ENCODE peak calls at places on chromosomes 4 and X, in seven cellular contexts. V is HFFc6, U is heart left ventricle, D is uterus, X is mammary epithelial cell, S is AG09309, H is AG10803. K is an unnamed sample.

GRCh38 chr4:83197555-83198235 is 83.2 kb upstream of the PLAC8 start:
- DNase-seq in V (no peak), U (peak; percentile 57), D (no peak), X (no peak), S (no peak), H (no peak), K (no peak)

GRCh38 chr4:104408893-104409292 is 85.8 kb downstream of the CXXC4 start:
- DNase-seq in V (no peak), U (no peak), D (no peak), X (no peak), S (no peak), H (no peak), K (no peak)

GRCh38 chrX:101417981-101418841 is 10.2 kb downstream of the HNRNPH2 start:
- DNase-seq in V (no peak), U (peak; percentile 76), D (peak; percentile 54), X (no peak), S (no peak), H (peak; percentile 49), K (no peak)

GRCh38 chrX:69015564-69016218 is 149.6 kb downstream of the PJA1 start:
- DNase-seq in V (no peak), U (no peak), D (peak; percentile 44), X (no peak), S (no peak), H (no peak), K (no peak)

GRCh38 chrX:68292471-68292870 is 140.8 kb downstream of the OPHN1 start:
- DNase-seq in V (peak; percentile 20), U (no peak), D (no peak), X (peak; percentile 63), S (no peak), H (no peak), K (no peak)

GRCh38 chr4:38667005-38667771 is 3.2 kb downstream of the KLF3 start:
- DNase-seq in V (peak; percentile 94), U (peak; percentile 82), D (peak; percentile 91), X (peak; percentile 98), S (peak; percentile 92), H (peak; percentile 98), K (peak; percentile 92)

GRCh38 chr4:48090621-48091020 is 43.4 kb downstream of the TXK start:
- DNase-seq in V (no peak), U (no peak), D (no peak), X (peak; percentile 45), S (no peak), H (no peak), K (no peak)

GRCh38 chrX:9610774-9611392 is 146.0 kb downstream of the TBL1X start:
- DNase-seq in V (no peak), U (no peak), D (no peak), X (no peak), S (no peak), H (peak; percentile 22), K (no peak)

GRCh38 chr4:1408418-1408817 is 2.2 kb upstream of the NKX1-1 start:
- DNase-seq in V (no peak), U (no peak), D (no peak), X (no peak), S (no peak), H (no peak), K (no peak)

GRCh38 chr4:110249687-110250387 is 51.4 kb upstream of the ELOVL6 start:
- DNase-seq in V (no peak), U (no peak), D (no peak), X (peak; percentile 38), S (no peak), H (no peak), K (no peak)

GRCh38 chrX:140712413-140713173 is 3.0 kb downstream of the LINC00632 start:
- DNase-seq in V (peak; percentile 1), U (peak; percentile 46), D (no peak), X (no peak), S (no peak), H (peak; percentile 34), K (no peak)

GRCh38 chrX:68508799-68509198 is 9.9 kb downstream of the YIPF6 start:
- DNase-seq in V (peak; percentile 23), U (no peak), D (no peak), X (peak; percentile 9), S (no peak), H (peak; percentile 9), K (no peak)

GRCh38 chrX:5399403-5399802 is 829.3 kb downstream of the NLGN4X start:
- DNase-seq in V (no peak), U (no peak), D (no peak), X (no peak), S (no peak), H (no peak), K (no peak)

GRCh38 chr4:112515278-112516075 is 503 bp downstream of the NEUROG2 start:
- DNase-seq in V (no peak), U (no peak), D (no peak), X (peak; percentile 47), S (no peak), H (no peak), K (no peak)

GRCh38 chr4:38752393-38752961 is 30.3 kb downstream of the TLR10 start:
- DNase-seq in V (peak; percentile 15), U (no peak), D (no peak), X (peak; percentile 63), S (no peak), H (peak; percentile 44), K (no peak)

GRCh38 chr4:6887591-6888371 is 21.8 kb upstream of the TBC1D14 start:
- DNase-seq in V (no peak), U (peak; percentile 67), D (no peak), X (no peak), S (no peak), H (no peak), K (no peak)

GRCh38 chrX:20144491-20144890 is 2.9 kb upstream of the EIF1AX start:
- DNase-seq in V (peak; percentile 28), U (no peak), D (no peak), X (peak; percentile 73), S (no peak), H (peak; percentile 45), K (no peak)

GRCh38 chr4:1471443-1472147 is 65.4 kb upstream of the NKX1-1 start:
- DNase-seq in V (no peak), U (no peak), D (peak; percentile 6), X (no peak), S (no peak), H (no peak), K (no peak)

GRCh38 chr4:85825937-85826678 is 351.2 kb downstream of the ARHGAP24 start:
- DNase-seq in V (peak; percentile 83), U (no peak), D (no peak), X (no peak), S (peak; percentile 57), H (peak; percentile 82), K (no peak)

GRCh38 chrX:18426004-18426320 is 554 bp downstream of the CDKL5 start:
- DNase-seq in V (no peak), U (no peak), D (no peak), X (no peak), S (no peak), H (no peak), K (no peak)

DNA sequence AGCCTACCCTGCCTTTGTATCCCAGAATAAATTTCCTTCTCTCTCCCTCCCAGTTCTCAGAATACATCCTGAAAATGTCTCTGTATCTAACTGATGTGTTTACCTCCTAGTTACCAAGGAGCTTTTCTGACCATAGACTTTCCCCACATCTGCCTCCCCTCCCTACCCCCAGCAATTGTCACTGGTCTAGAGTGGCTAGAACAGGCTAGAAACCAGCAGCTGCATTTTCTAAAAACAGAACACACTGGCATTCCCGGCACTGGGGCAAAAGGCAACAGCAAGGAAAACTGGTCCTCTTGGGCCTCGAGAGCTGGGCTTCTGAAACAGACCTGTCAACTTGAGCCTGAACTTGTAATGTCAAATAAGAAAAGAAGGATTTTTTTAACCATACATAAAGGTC is 16.4 kb downstream of the TASL start:
- DNase-seq in V (no peak), U (peak; percentile 62), D (no peak), X (no peak), S (no peak), H (peak; percentile 2), K (no peak)
- TF ChIP-seq CTCF in V (no peak), U (no peak), D (no peak), X (no peak), S (no peak), H (no peak), K (no peak)

DNA sequence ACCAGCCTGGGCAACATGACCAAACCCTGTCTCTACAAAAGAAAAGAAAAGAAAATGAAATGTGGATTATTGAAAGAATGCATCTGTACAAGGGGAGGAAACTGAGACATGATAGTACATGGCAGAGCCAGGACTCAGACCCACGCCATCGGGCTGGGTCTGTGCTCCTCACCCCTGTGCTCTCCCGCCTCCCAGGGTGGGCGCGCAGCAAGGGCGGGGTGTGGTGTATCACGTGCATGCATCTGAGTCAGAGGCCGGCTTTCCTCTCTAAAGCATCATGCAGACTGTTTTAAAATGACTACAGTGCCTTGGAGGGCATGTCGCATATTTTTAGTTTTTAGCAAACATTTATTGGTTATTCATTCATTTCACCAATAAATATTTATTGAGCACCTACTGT is 47.8 kb downstream of the HTT-AS start:
- DNase-seq in V (no peak), U (no peak), D (no peak), X (no peak), S (no peak), H (no peak), K (no peak)
- TF ChIP-seq CTCF in V (no peak), U (no peak), D (no peak), X (no peak), S (no peak), H (no peak), K (no peak)

GRCh38 chr4:107734120-107734519 is 14.1 kb upstream of the PAPSS1 start:
- DNase-seq in V (no peak), U (no peak), D (no peak), X (no peak), S (no peak), H (no peak), K (no peak)
- TF ChIP-seq CTCF in V (peak; percentile 69), U (no peak), D (no peak), X (peak; percentile 42), S (peak; percentile 26), H (no peak), K (peak; percentile 15)

DNA sequence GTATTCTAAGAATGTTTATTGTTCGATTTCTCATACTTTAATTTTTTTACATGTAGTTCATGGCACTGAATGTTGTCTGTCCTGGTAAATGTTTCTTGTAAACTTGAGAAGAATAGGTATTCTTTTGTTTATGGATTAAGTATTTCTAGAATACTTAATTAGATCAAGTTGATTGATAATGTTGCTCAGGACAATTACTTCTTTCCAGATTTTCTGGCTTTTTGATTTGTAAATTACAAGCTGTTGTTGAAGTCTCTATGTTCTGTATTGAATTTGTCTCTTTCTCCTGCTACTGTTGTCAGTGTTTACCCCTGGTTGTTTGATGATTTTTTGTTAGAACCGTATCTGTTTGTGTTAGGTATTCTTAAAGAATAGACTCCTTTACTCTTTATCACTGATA is 1720.9 kb upstream of the AGA start:
- DNase-seq in V (no peak), U (no peak), D (no peak), X (no peak), S (no peak), H (no peak), K (no peak)
- TF ChIP-seq CTCF in V (no peak), U (no peak), D (no peak), X (no peak), S (no peak), H (no peak), K (no peak)

GRCh38 chr4:54626113-54626512 is 31.6 kb upstream of the KIT start:
- DNase-seq in V (no peak), U (no peak), D (no peak), X (no peak), S (no peak), H (no peak), K (no peak)
- TF ChIP-seq CTCF in V (no peak), U (no peak), D (no peak), X (no peak), S (no peak), H (no peak), K (no peak)